ENCODE peak calls at places on chromosome 13, in five cellular contexts. I is HCT116, X is body of pancreas, U is uterus, R is ovary. L is an unnamed sample.

GRCh38 chr13:68540244-68540643 is 1310.1 kb upstream of the PCDH9 start:
- DNase-seq in I (no peak), X (no peak), U (no peak), R (no peak), L (no peak)

GRCh38 chr13:92768592-92768991 is 458.0 kb upstream of the GPC6 start:
- DNase-seq in I (no peak), X (no peak), U (no peak), R (no peak), L (no peak)

GRCh38 chr13:71663431-71663830 is 203.6 kb downstream of the DACH1 start:
- DNase-seq in I (no peak), X (no peak), U (no peak), R (no peak), L (no peak)

GRCh38 chr13:75986818-75987217 is 350.7 kb downstream of the LMO7 start:
- DNase-seq in I (no peak), X (no peak), U (no peak), R (no peak), L (no peak)

GRCh38 chr13:77377016-77377415 is 50.1 kb upstream of the MYCBP2 start:
- DNase-seq in I (no peak), X (peak; percentile 18), U (no peak), R (no peak), L (no peak)

GRCh38 chr13:47117268-47117667 is 220.4 kb upstream of the HTR2A start:
- DNase-seq in I (no peak), X (no peak), U (no peak), R (no peak), L (no peak)

GRCh38 chr13:107117327-107118012 is 549.5 kb upstream of the ARGLU1 start:
- DNase-seq in I (no peak), X (no peak), U (no peak), R (no peak), L (no peak)

GRCh38 chr13:63690672-63691071 is 2275.0 kb upstream of the PCDH20 start:
- DNase-seq in I (no peak), X (no peak), U (no peak), R (no peak), L (no peak)

GRCh38 chr13:32228330-32229041 is 86.7 kb downstream of the ZAR1L start:
- DNase-seq in I (peak; percentile 18), X (peak; percentile 23), U (no peak), R (no peak), L (no peak)

GRCh38 chr13:43946281-43946680 is 66.6 kb downstream of the LACC1 start:
- DNase-seq in I (no peak), X (no peak), U (no peak), R (no peak), L (no peak)

GRCh38 chr13:29594310-29594709 is 1.2 kb downstream of the SLC7A1 start:
- DNase-seq in I (no peak), X (peak; percentile 64), U (peak; percentile 40), R (peak; percentile 37), L (no peak)

GRCh38 chr13:29595380-29596063 is at the start of gene SLC7A1:
- DNase-seq in I (peak; percentile 59), X (peak; percentile 88), U (peak; percentile 77), R (peak; percentile 70), L (peak; percentile 83)

GRCh38 chr13:29593605-29594297 is 1.7 kb downstream of the SLC7A1 start:
- DNase-seq in I (no peak), X (no peak), U (no peak), R (no peak), L (no peak)

GRCh38 chr13:29596064-29596418 is 553 bp upstream of the SLC7A1 start:
- DNase-seq in I (no peak), X (no peak), U (no peak), R (no peak), L (no peak)

DNA sequence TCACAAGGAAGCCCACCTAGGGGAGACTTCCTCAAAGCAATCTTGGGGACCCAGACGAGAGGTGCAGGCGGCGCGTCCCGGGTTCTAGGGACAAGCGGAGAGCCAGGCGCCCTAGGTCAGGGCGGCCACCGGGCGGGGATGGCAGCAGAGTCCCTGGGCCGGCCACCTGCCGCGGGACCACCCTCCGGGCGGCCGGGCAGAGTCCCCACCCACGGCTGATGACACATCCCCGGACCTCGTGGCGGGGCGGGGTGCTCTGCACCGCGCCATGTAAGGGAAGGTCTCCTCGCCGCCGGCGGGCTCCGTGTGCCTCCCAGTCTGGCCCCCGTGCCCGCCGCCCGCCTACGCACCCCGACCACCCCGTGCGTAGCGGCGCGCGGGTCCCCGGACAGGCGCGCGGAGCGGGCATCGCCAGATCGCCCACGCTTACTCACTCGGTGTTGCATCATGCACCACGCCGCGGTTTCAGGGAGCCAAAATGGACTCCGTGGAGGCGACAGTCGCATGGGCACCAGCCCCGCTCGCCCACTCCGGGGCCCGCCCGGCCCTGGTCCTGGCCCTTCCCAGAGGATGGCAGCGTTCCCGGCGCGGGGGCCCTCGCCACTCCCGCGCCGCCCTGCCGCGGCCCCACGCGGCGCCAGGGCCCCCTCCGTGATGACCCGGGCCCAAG is 643 bp downstream of the SLC7A1 start:
- DNase-seq in I (no peak), X (peak; percentile 65), U (peak; percentile 70), R (peak; percentile 70), L (peak; percentile 67)
- TF ChIP-seq POLR2A in I (peak; percentile 39), X (peak; percentile 19), U (peak; percentile 58), R (peak; percentile 9), L (peak; percentile 11)

DNA sequence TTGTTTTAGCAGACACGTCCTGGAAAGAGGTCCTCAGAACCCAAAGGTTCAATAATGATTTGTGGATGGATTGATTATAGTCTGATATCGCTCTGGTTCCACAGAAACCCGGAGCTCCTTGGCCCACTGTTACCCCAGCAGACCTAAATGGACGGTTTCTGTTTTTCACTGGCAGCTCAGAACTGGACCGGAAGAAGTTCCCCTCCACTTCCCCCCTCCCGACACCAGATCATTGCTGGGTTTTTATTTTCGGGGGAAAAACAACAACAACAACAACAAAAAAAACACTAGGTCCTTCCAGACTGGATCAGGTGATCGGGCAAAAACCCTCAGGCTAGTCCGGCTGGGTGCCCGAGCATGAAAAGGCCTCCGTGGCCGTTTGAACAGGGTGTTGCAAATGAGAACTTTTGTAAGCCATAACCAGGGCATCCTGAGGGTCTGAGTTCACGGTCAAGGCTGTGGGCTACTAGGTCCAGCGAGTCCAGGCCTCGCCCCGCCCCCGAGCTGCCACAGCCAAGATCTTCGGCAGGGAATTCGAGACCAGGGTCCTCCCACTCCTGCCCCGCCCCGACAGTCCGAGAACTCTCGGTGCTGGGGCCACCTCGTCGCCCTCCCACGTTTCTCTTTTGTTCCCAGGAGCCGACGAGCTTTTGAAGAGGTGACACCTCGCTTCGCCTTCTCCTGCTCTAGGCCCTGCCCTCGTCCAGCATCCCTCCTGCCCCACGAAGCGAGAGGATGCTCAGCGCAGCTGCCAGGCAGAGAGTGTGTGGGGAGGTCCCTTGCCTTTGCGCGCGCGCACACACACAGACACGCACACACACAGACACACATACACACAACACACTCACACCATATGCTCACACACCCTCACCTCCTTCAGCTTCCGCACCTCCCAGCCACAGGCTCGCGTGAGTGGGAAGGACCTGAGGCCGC is 8.7 kb downstream of the ZIC2 start:
- DNase-seq in I (no peak), X (no peak), U (no peak), R (no peak), L (no peak)
- H3K4me3 ChIP-seq in I (no peak overlapping the region), X (no peak overlapping the region), U (no peak overlapping the region), R (no peak overlapping the region), L (no peak overlapping the region)

GRCh38 chr13:27449936-27450828 is at the start of gene MTIF3:
- DNase-seq in I (peak; percentile 95), X (peak; percentile 98), U (peak; percentile 94), R (peak; percentile 96), L (peak; percentile 93)

GRCh38 chr13:27446986-27447583 is 3.3 kb downstream of the MTIF3 start:
- DNase-seq in I (no peak), X (no peak), U (no peak), R (no peak), L (no peak)

GRCh38 chr13:27449081-27449603 is 1.2 kb downstream of the MTIF3 start:
- DNase-seq in I (no peak), X (no peak), U (no peak), R (no peak), L (no peak)

GRCh38 chr13:27450921-27451461 is 627 bp upstream of the MTIF3 start:
- DNase-seq in I (peak; percentile 55), X (peak; percentile 51), U (peak; percentile 40), R (peak; percentile 51), L (peak; percentile 62)

DNA sequence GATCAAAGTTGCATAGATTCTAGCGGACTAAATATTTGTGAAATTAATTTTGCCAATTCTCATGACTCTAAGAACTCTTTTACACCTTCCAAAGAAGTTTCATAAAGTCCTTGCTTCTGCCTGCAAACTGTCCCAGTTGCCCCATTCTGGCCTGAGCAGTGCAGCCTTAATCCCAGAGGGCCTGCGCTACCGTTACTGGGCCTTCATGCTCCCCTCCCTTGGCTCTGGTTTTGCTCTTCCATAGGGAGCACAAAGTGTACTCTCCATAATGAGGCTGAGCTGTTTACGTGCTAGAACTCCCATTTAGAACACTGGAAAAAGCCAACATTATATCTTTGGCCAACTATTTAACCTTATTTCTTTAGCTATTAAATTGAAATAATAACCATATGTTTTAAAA is 2.1 kb downstream of the MTIF3 start:
- DNase-seq in I (no peak), X (no peak), U (no peak), R (no peak), L (no peak)
- H3K4me1 ChIP-seq in I (peaks cover 14% of the 10 kb centered on the region), X (peaks cover 30% of the 10 kb centered on the region), U (no peaks in the 10 kb centered on the region), R (peaks cover 8% of the 10 kb centered on the region), L (no peaks in the 10 kb centered on the region)

GRCh38 chr13:20774746-20775145 is 985 bp upstream of the EEF1AKMT1 start:
- DNase-seq in I (no peak), X (no peak), U (no peak), R (no peak), L (no peak)

GRCh38 chr13:20772401-20773131 is 1.2 kb downstream of the EEF1AKMT1 start:
- DNase-seq in I (no peak), X (no peak), U (no peak), R (no peak), L (no peak)

GRCh38 chr13:20776751-20777150 is 3.0 kb upstream of the EEF1AKMT1 start:
- DNase-seq in I (no peak), X (no peak), U (no peak), R (no peak), L (no peak)

GRCh38 chr13:20775961-20776360 is 2.2 kb upstream of the EEF1AKMT1 start:
- DNase-seq in I (no peak), X (no peak), U (no peak), R (no peak), L (no peak)

GRCh38 chr13:20773194-20774080 is at the start of gene EEF1AKMT1:
- DNase-seq in I (peak; percentile 83), X (peak; percentile 95), U (peak; percentile 96), R (peak; percentile 97), L (peak; percentile 97)
- TF ChIP-seq POLR2A in I (peak; percentile 78), X (peak; percentile 65), U (peak; percentile 87), R (peak; percentile 90), L (peak; percentile 86)

GRCh38 chr13:101248739-101249138 is 167.6 kb downstream of the NALCN start:
- DNase-seq in I (no peak), X (no peak), U (no peak), R (no peak), L (no peak)
- H3K4me3 ChIP-seq in I (no peak overlapping the region), X (no peak overlapping the region), U (no peak overlapping the region), R (no peak overlapping the region), L (no peak overlapping the region)

GRCh38 chr13:24277721-24278120 is 31.7 kb upstream of the C1QTNF9 start:
- DNase-seq in I (no peak), X (no peak), U (no peak), R (no peak), L (no peak)
- H3K4me1 ChIP-seq in I (no peaks in the 10 kb centered on the region), X (peaks cover 9% of the 10 kb centered on the region), U (peaks cover under 1% of the 10 kb centered on the region), R (peaks cover 47% of the 10 kb centered on the region), L (no peaks in the 10 kb centered on the region)

GRCh38 chr13:30685320-30685859 is 50.0 kb upstream of the ALOX5AP start:
- DNase-seq in I (no peak), X (no peak), U (no peak), R (no peak), L (no peak)
- TF ChIP-seq POLR2A in I (no peak), X (no peak), U (no peak), R (no peak), L (no peak)

GRCh38 chr13:25827986-25828385 is 223.8 kb downstream of the SHISA2 start:
- DNase-seq in I (no peak), X (no peak), U (no peak), R (no peak), L (no peak)
- H3K4me3 ChIP-seq in I (no peak overlapping the region), X (no peak overlapping the region), U (no peak overlapping the region), R (no peak overlapping the region), L (no peak overlapping the region)